ENCODE peak calls at places on chromosomes 3 and 15, in nine cellular contexts. One of them, this sample, is unnamed.

GRCh38 chr3:100125539-100125938 is 11.2 kb upstream of the FILIP1L start:
- DNase-seq in AG04450: no peak
- DNase-seq in stomach: no peak
- DNase-seq in astrocyte of the spinal cord: peak; percentile 10
- DNase-seq in bronchial epithelial cell: no peak
- DNase-seq in spleen: no peak
- DNase-seq in cardiac fibroblast: no peak
- DNase-seq in dorsolateral prefrontal cortex: no peak
- DNase-seq in ovary: no peak
- DNase-seq in this sample: no peak

GRCh38 chr3:104269771-104270170 is 1096.9 kb upstream of the ALCAM start:
- DNase-seq in spleen: no peak
- DNase-seq in astrocyte of the spinal cord: peak; percentile 3
- DNase-seq in AG04450: no peak
- DNase-seq in ovary: no peak
- DNase-seq in bronchial epithelial cell: no peak
- DNase-seq in dorsolateral prefrontal cortex: no peak
- DNase-seq in cardiac fibroblast: no peak
- DNase-seq in stomach: no peak
- DNase-seq in this sample: no peak

GRCh38 chr3:113698891-113699465 is 2.5 kb upstream of the USF3 start:
- DNase-seq in bronchial epithelial cell: peak; percentile 22
- DNase-seq in ovary: peak; percentile 26
- DNase-seq in astrocyte of the spinal cord: no peak
- DNase-seq in cardiac fibroblast: peak; percentile 29
- DNase-seq in dorsolateral prefrontal cortex: no peak
- DNase-seq in stomach: no peak
- DNase-seq in AG04450: no peak
- DNase-seq in spleen: peak; percentile 77
- DNase-seq in this sample: no peak

GRCh38 chr15:32872606-32873291 is 154.9 kb downstream of the GREM1 start:
- DNase-seq in AG04450: peak; percentile 91
- DNase-seq in dorsolateral prefrontal cortex: no peak
- DNase-seq in cardiac fibroblast: peak; percentile 87
- DNase-seq in astrocyte of the spinal cord: no peak
- DNase-seq in bronchial epithelial cell: no peak
- DNase-seq in spleen: no peak
- DNase-seq in ovary: peak; percentile 28
- DNase-seq in stomach: peak; percentile 26
- DNase-seq in this sample: peak; percentile 8

GRCh38 chr15:62362144-62362543 is 197.1 kb upstream of the C2CD4B start:
- DNase-seq in AG04450: no peak
- DNase-seq in dorsolateral prefrontal cortex: no peak
- DNase-seq in astrocyte of the spinal cord: no peak
- DNase-seq in stomach: no peak
- DNase-seq in bronchial epithelial cell: no peak
- DNase-seq in cardiac fibroblast: no peak
- DNase-seq in ovary: no peak
- DNase-seq in spleen: no peak
- DNase-seq in this sample: no peak

GRCh38 chr3:122099255-122099654 is 44.1 kb downstream of the CD86 start:
- DNase-seq in cardiac fibroblast: no peak
- DNase-seq in ovary: no peak
- DNase-seq in bronchial epithelial cell: no peak
- DNase-seq in AG04450: no peak
- DNase-seq in dorsolateral prefrontal cortex: no peak
- DNase-seq in stomach: no peak
- DNase-seq in astrocyte of the spinal cord: no peak
- DNase-seq in spleen: no peak
- DNase-seq in this sample: no peak

GRCh38 chr3:133832802-133833144 is 27.2 kb downstream of the SRPRB start:
- DNase-seq in bronchial epithelial cell: no peak
- DNase-seq in astrocyte of the spinal cord: no peak
- DNase-seq in dorsolateral prefrontal cortex: no peak
- DNase-seq in ovary: no peak
- DNase-seq in AG04450: no peak
- DNase-seq in stomach: no peak
- DNase-seq in spleen: no peak
- DNase-seq in cardiac fibroblast: no peak
- DNase-seq in this sample: no peak

GRCh38 chr3:101695779-101696372 is 9.4 kb upstream of the RPL24 start:
- DNase-seq in cardiac fibroblast: peak; percentile 73
- DNase-seq in ovary: no peak
- DNase-seq in stomach: no peak
- DNase-seq in spleen: no peak
- DNase-seq in AG04450: no peak
- DNase-seq in bronchial epithelial cell: peak; percentile 53
- DNase-seq in astrocyte of the spinal cord: peak; percentile 68
- DNase-seq in dorsolateral prefrontal cortex: no peak
- DNase-seq in this sample: no peak

GRCh38 chr3:99579246-99579645 is 59.1 kb upstream of the COL8A1 start:
- DNase-seq in AG04450: peak; percentile 29
- DNase-seq in dorsolateral prefrontal cortex: no peak
- DNase-seq in stomach: no peak
- DNase-seq in cardiac fibroblast: peak; percentile 51
- DNase-seq in bronchial epithelial cell: peak; percentile 58
- DNase-seq in spleen: no peak
- DNase-seq in astrocyte of the spinal cord: peak; percentile 82
- DNase-seq in ovary: no peak
- DNase-seq in this sample: no peak

GRCh38 chr3:49928511-49929017 is 1.0 kb downstream of the MON1A start:
- DNase-seq in astrocyte of the spinal cord: no peak
- DNase-seq in cardiac fibroblast: no peak
- DNase-seq in AG04450: no peak
- DNase-seq in spleen: no peak
- DNase-seq in bronchial epithelial cell: peak; percentile 10
- DNase-seq in stomach: no peak
- DNase-seq in dorsolateral prefrontal cortex: no peak
- DNase-seq in ovary: no peak
- DNase-seq in this sample: no peak

GRCh38 chr15:41337631-41338522 is 5.2 kb downstream of the NUSAP1 start:
- DNase-seq in bronchial epithelial cell: no peak
- DNase-seq in stomach: no peak
- DNase-seq in AG04450: no peak
- DNase-seq in spleen: no peak
- DNase-seq in cardiac fibroblast: no peak
- DNase-seq in ovary: no peak
- DNase-seq in dorsolateral prefrontal cortex: no peak
- DNase-seq in astrocyte of the spinal cord: no peak
- DNase-seq in this sample: no peak

GRCh38 chr15:101469520-101470288 is 19.8 kb downstream of the PCSK6 start:
- DNase-seq in astrocyte of the spinal cord: no peak
- DNase-seq in cardiac fibroblast: no peak
- DNase-seq in AG04450: no peak
- DNase-seq in ovary: no peak
- DNase-seq in spleen: no peak
- DNase-seq in dorsolateral prefrontal cortex: no peak
- DNase-seq in stomach: no peak
- DNase-seq in bronchial epithelial cell: no peak
- DNase-seq in this sample: no peak

GRCh38 chr15:83108266-83109219 is 1.1 kb downstream of the TM6SF1 start:
- DNase-seq in stomach: peak; percentile 34
- DNase-seq in cardiac fibroblast: peak; percentile 70
- DNase-seq in AG04450: peak; percentile 29
- DNase-seq in bronchial epithelial cell: peak; percentile 41
- DNase-seq in ovary: no peak
- DNase-seq in dorsolateral prefrontal cortex: peak; percentile 48
- DNase-seq in spleen: peak; percentile 90
- DNase-seq in astrocyte of the spinal cord: peak; percentile 48
- DNase-seq in this sample: no peak

GRCh38 chr3:9158865-9159630 is 90.4 kb downstream of the SRGAP3 start:
- DNase-seq in dorsolateral prefrontal cortex: no peak
- DNase-seq in bronchial epithelial cell: no peak
- DNase-seq in cardiac fibroblast: no peak
- DNase-seq in AG04450: no peak
- DNase-seq in stomach: no peak
- DNase-seq in spleen: no peak
- DNase-seq in astrocyte of the spinal cord: no peak
- DNase-seq in ovary: no peak
- DNase-seq in this sample: no peak

GRCh38 chr15:68151277-68151676 is 53.9 kb downstream of the CALML4 start:
- DNase-seq in cardiac fibroblast: no peak
- DNase-seq in bronchial epithelial cell: peak; percentile 49
- DNase-seq in ovary: no peak
- DNase-seq in dorsolateral prefrontal cortex: no peak
- DNase-seq in stomach: no peak
- DNase-seq in spleen: no peak
- DNase-seq in AG04450: no peak
- DNase-seq in astrocyte of the spinal cord: peak; percentile 6
- DNase-seq in this sample: no peak

GRCh38 chr3:71152892-71153265 is 430.6 kb downstream of the FOXP1 start:
- DNase-seq in AG04450: no peak
- DNase-seq in ovary: no peak
- DNase-seq in astrocyte of the spinal cord: no peak
- DNase-seq in dorsolateral prefrontal cortex: no peak
- DNase-seq in spleen: no peak
- DNase-seq in bronchial epithelial cell: no peak
- DNase-seq in cardiac fibroblast: no peak
- DNase-seq in stomach: peak; percentile 67
- DNase-seq in this sample: no peak

DNA sequence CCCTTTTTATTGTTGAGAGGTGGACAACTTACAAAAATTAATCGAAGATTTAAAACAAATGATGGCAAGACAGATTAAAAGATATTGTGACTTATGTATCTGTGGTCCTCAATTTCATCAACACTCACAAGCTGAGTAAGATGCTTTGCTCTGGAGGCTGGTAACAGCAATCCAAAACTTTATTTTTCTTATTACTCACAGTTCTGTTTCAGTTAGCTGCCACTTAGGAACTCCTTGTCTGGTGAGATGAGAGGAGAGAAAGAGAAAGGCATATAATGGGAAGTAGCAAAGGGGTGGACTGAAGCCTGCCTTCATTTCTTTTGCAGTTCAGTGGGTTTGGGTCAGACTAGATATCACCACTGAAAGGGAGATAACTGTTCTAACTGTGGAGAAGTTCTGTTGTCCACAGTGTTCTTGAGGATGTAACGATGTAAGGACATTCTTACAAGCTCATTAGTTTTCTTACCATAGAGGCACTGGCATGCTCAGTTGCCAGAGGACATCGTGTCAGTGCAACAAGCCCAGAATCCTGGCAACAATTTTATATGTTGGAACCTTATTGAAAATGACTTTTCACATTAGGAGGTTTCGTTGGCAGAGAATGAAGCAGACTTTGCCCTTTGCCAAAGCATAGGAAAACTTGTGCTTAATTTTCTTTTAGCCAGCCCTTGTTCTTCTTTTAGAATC is 93.6 kb downstream of the PLCL2 start:
- DNase-seq in stomach: no peak
- DNase-seq in spleen: no peak
- DNase-seq in astrocyte of the spinal cord: peak; percentile 69
- DNase-seq in cardiac fibroblast: no peak
- DNase-seq in bronchial epithelial cell: no peak
- DNase-seq in AG04450: no peak
- DNase-seq in ovary: no peak
- DNase-seq in dorsolateral prefrontal cortex: no peak
- DNase-seq in this sample: no peak
- H3K4me3 ChIP-seq in stomach: no peak overlapping the region
- H3K4me3 ChIP-seq in spleen: no peak overlapping the region
- H3K4me3 ChIP-seq in astrocyte of the spinal cord: no peak overlapping the region
- H3K4me3 ChIP-seq in cardiac fibroblast: no peak overlapping the region
- H3K4me3 ChIP-seq in bronchial epithelial cell: no peak overlapping the region
- H3K4me3 ChIP-seq in AG04450: no peak overlapping the region
- H3K4me3 ChIP-seq in ovary: no peak overlapping the region
- H3K4me3 ChIP-seq in dorsolateral prefrontal cortex: no peak overlapping the region
- H3K4me3 ChIP-seq in this sample: no peak overlapping the region

DNA sequence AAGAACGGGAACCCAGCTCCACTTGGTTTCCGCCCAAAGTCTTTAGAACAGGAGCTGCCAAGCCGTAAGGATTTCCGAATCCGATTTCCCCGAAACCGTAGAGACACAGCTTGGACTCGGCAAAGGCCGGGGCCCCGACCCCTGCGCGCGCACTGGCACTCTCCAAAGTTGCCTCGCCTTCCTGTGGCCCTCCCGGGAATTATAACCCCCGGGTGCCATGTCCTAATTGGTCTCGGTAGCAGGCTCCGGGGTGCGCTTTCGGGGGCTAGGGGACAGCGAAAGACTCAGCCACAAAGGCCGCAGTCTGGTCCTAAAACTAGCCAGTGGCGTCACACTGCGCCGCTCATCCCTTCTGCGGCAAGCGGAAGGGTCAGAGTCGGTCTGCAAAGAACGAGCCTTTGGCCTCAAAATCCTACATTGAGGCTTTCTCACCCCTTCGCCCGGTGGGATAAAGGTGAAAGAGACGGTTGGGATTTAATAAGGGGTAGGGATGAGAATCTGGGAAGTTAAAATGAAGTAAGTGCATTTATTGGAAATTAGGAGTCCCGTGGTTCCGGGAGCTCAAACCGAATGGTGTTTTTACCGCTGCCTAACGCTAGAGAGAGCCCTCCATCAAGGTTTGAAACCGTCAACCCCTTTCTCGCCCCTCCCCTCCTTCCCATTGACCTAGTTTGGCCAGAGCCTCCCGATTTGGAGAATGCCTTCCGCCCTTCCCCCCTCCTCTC is 6.7 kb downstream of the BCL6 start:
- DNase-seq in cardiac fibroblast: peak; percentile 96
- DNase-seq in spleen: peak; percentile 92
- DNase-seq in bronchial epithelial cell: peak; percentile 83
- DNase-seq in astrocyte of the spinal cord: peak; percentile 92
- DNase-seq in AG04450: peak; percentile 80
- DNase-seq in dorsolateral prefrontal cortex: peak; percentile 76
- DNase-seq in ovary: peak; percentile 87
- DNase-seq in stomach: peak; percentile 87
- DNase-seq in this sample: peak; percentile 81
- TF ChIP-seq CTCF in cardiac fibroblast: peak; percentile 75
- TF ChIP-seq CTCF in spleen: peak; percentile 84
- TF ChIP-seq CTCF in bronchial epithelial cell: peak; percentile 89
- TF ChIP-seq CTCF in astrocyte of the spinal cord: peak; percentile 74
- TF ChIP-seq CTCF in AG04450: peak; percentile 85
- TF ChIP-seq CTCF in dorsolateral prefrontal cortex: peak; percentile 80
- TF ChIP-seq CTCF in ovary: peak; percentile 61
- TF ChIP-seq CTCF in stomach: peak; percentile 54
- TF ChIP-seq CTCF in this sample: peak; percentile 79

DNA sequence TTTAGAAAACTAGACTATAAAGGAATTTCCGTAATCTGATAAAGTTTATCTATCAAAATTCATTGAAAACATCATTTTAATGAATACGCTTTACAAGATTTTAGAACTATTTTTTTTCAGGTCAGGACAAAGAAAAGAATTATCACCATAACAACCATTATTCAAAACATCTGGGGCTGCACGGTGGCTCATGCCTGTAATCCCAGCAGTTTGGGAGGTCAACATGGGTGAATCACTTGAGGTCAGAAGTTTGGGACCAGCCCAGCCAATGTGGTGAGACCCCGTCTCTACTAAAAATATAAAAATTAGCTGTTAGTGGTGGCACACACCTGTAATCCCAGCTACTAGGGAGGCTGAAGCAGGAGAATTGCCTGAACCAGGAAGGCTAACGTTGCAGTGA is 260.4 kb downstream of the WNT5A start:
- DNase-seq in spleen: no peak
- DNase-seq in cardiac fibroblast: no peak
- DNase-seq in ovary: no peak
- DNase-seq in dorsolateral prefrontal cortex: no peak
- DNase-seq in stomach: no peak
- DNase-seq in bronchial epithelial cell: no peak
- DNase-seq in astrocyte of the spinal cord: no peak
- DNase-seq in AG04450: no peak
- DNase-seq in this sample: no peak
- H3K4me3 ChIP-seq in spleen: no peak overlapping the region
- H3K4me3 ChIP-seq in cardiac fibroblast: no peak overlapping the region
- H3K4me3 ChIP-seq in ovary: no peak overlapping the region
- H3K4me3 ChIP-seq in dorsolateral prefrontal cortex: no peak overlapping the region
- H3K4me3 ChIP-seq in stomach: no peak overlapping the region
- H3K4me3 ChIP-seq in bronchial epithelial cell: no peak overlapping the region
- H3K4me3 ChIP-seq in astrocyte of the spinal cord: no peak overlapping the region
- H3K4me3 ChIP-seq in AG04450: no peak overlapping the region
- H3K4me3 ChIP-seq in this sample: no peak overlapping the region

GRCh38 chr15:78739996-78740903 is 71.0 kb downstream of the ADAMTS7 start:
- DNase-seq in ovary: no peak
- DNase-seq in spleen: peak; percentile 86
- DNase-seq in AG04450: no peak
- DNase-seq in dorsolateral prefrontal cortex: no peak
- DNase-seq in astrocyte of the spinal cord: no peak
- DNase-seq in cardiac fibroblast: peak; percentile 42
- DNase-seq in bronchial epithelial cell: peak; percentile 40
- DNase-seq in stomach: peak; percentile 78
- DNase-seq in this sample: peak; percentile 52
- TF ChIP-seq CTCF in ovary: no peak
- TF ChIP-seq CTCF in spleen: no peak
- TF ChIP-seq CTCF in AG04450: peak; percentile 51
- TF ChIP-seq CTCF in dorsolateral prefrontal cortex: no peak
- TF ChIP-seq CTCF in astrocyte of the spinal cord: peak; percentile 55
- TF ChIP-seq CTCF in cardiac fibroblast: peak; percentile 54
- TF ChIP-seq CTCF in bronchial epithelial cell: peak; percentile 74
- TF ChIP-seq CTCF in stomach: peak; percentile 38
- TF ChIP-seq CTCF in this sample: peak; percentile 84